ENCODE peak calls at places on chromosomes 7 and 10, in five cellular contexts. M, U, O, H and V are unnamed samples. For H3K4me1, the result is how much of the 10 kb centered on the place peaks cover.

GRCh38 chr7:98697083-98697482 is 80.0 kb downstream of the NPTX2 start:
- DNase-seq in U (no peak), M (no peak), H (no peak), O (no peak), V (no peak)

GRCh38 chr10:121077331-121077730 is 226.2 kb downstream of the WDR11 start:
- DNase-seq in M (peak), O (no peak), U (no peak), H (peak), V (no peak)

GRCh38 chr10:43861966-43862751 is 213.5 kb upstream of the ZNF32 start:
- DNase-seq in M (no peak), H (no peak), U (no peak), O (no peak), V (no peak)

GRCh38 chr7:135685306-135686084 is 23.2 kb downstream of the STMP1 start:
- DNase-seq in U (no peak), H (no peak), O (no peak), M (no peak), V (no peak)

GRCh38 chr7:40329601-40330153 is 194.9 kb downstream of the SUGCT start:
- DNase-seq in O (no peak), H (peak), M (peak), U (no peak), V (peak)

GRCh38 chr10:35379226-35380137 is 43.2 kb downstream of the CCNY start:
- DNase-seq in M (peak), H (no peak), U (peak), O (no peak), V (no peak)

GRCh38 chr7:81956520-81956919 is 186.7 kb upstream of the HGF start:
- DNase-seq in O (no peak), M (peak), H (peak), U (peak), V (peak)

GRCh38 chr10:13922591-13922990 is 335.8 kb downstream of the PRPF18 start:
- DNase-seq in O (no peak), H (no peak), U (no peak), M (no peak), V (no peak)

GRCh38 chr7:135272303-135272702 is 38.7 kb downstream of the STRA8 start:
- DNase-seq in O (no peak), M (no peak), H (no peak), U (no peak), V (no peak)

GRCh38 chr7:116316838-116317612 is 106.7 kb downstream of the TES start:
- DNase-seq in U (no peak), O (no peak), H (no peak), M (peak), V (no peak)

GRCh38 chr10:89163265-89163995 is 43.7 kb downstream of the CH25H start:
- DNase-seq in U (peak), O (peak), M (no peak), H (no peak), V (no peak)

GRCh38 chr10:1114355-1115261 is 58.4 kb downstream of the WDR37 start:
- DNase-seq in H (no peak), U (no peak), M (no peak), O (no peak), V (no peak)

GRCh38 chr7:84362828-84363227 is 168.2 kb upstream of the SEMA3A start:
- DNase-seq in O (no peak), U (no peak), H (no peak), M (no peak), V (no peak)

GRCh38 chr7:122556873-122557542 is 141.9 kb downstream of the RNF133 start:
- DNase-seq in H (no peak), M (no peak), O (no peak), U (no peak), V (no peak)

GRCh38 chr10:99316374-99316773 is 12.8 kb upstream of the CNNM1 start:
- DNase-seq in H (no peak), U (no peak), O (no peak), M (no peak), V (no peak)

GRCh38 chr7:155693826-155694225 is 49.4 kb downstream of the RBM33 start:
- DNase-seq in U (no peak), H (no peak), M (no peak), O (no peak), V (no peak)

GRCh38 chr7:45691155-45691656 is 117.0 kb downstream of the ADCY1 start:
- DNase-seq in M (peak), O (no peak), H (no peak), U (no peak), V (no peak)

GRCh38 chr7:129170373-129171021 is 17.9 kb upstream of the SMO start:
- DNase-seq in H (no peak), O (no peak), M (no peak), U (no peak), V (no peak)

GRCh38 chr10:101065479-101066145 is 3.8 kb downstream of the KAZALD1 start:
- DNase-seq in O (no peak), H (no peak), U (no peak), M (no peak), V (no peak)

GRCh38 chr10:122669842-122670241 is 29.8 kb downstream of the C10orf120 start:
- DNase-seq in U (no peak), M (no peak), H (no peak), O (no peak), V (no peak)

GRCh38 chr7:103680161-103681144 is 234.4 kb upstream of the SLC26A5 start:
- DNase-seq in H (peak), O (no peak), M (no peak), U (no peak), V (no peak)

GRCh38 chr7:93301736-93302135 is 69.6 kb downstream of the VPS50 start:
- DNase-seq in H (no peak), O (no peak), U (no peak), M (no peak), V (no peak)

GRCh38 chr7:791481-791880 is 40.8 kb upstream of the SUN1 start:
- DNase-seq in H (no peak), O (no peak), M (no peak), U (no peak), V (no peak)

GRCh38 chr7:138726288-138726687 is 25.1 kb upstream of the SVOPL start:
- DNase-seq in O (no peak), M (no peak), U (no peak), H (no peak), V (no peak)

GRCh38 chr10:95290801-95291633 is at the start of gene PDLIM1:
- DNase-seq in O (peak), H (peak), U (no peak), M (peak), V (no peak)

GRCh38 chr7:90178592-90179279 is 24.5 kb downstream of the STEAP1 start:
- DNase-seq in M (peak), H (no peak), O (no peak), U (no peak), V (no peak)

GRCh38 chr10:95476482-95477174 is 84.5 kb downstream of the SORBS1 start:
- DNase-seq in M (no peak), U (no peak), O (no peak), H (no peak), V (no peak)

GRCh38 chr7:67309764-67310548 is 313.3 kb downstream of the TYW1 start:
- DNase-seq in H (no peak), U (no peak), M (no peak), O (no peak), V (no peak)

GRCh38 chr7:138924551-138925225 is 56.5 kb downstream of the KIAA1549 start:
- DNase-seq in M (no peak), O (no peak), U (no peak), H (no peak), V (no peak)

DNA sequence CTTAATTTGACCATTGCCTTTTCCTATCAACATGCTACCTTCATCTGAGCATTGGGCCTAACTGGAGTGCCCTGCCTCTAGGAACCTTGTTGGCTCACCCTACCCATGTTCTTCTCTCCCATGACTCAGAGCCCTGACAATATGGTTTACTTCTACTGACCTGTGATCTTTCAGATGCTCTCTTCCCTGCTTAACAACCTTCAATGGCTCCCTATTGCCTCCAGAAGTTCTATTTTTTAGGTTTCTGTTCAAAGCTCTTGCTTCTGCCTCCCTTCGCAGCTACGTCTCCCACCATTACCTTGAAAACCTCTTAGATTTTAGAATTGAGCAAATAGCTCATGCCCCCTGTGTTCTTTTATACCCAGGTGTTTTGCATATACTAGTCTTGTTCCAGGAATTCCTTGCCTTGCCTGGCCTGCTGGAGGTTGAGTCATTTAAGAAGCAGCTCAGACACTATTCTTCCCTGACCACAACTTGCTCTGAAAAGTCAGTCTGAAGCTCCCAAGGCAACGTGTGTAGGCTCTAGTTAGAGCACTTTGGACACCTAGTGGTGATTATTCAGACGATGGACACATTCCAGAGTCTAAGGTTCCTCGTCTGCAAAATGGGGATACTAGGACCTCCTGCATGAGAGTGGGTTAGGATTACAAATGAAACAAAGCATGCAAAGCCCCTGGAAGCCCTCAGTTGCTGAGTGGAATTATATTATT is 64.4 kb upstream of the EMX2 start:
- DNase-seq in M (peak), H (no peak), O (no peak), U (no peak), V (no peak)
- H3K27ac ChIP-seq in M (no peak), H (no peak), O (no peak), U (no peak), V (no peak)

GRCh38 chr10:104329754-104330153 is 8.5 kb downstream of the ITPRIP start:
- DNase-seq in M (no peak), U (no peak), O (no peak), H (no peak), V (no peak)
- H3K4me3 ChIP-seq in M (no peak), U (no peak), O (peak), H (no peak), V (no peak)

GRCh38 chr10:119478111-119479047 is 64.1 kb downstream of the RGS10 start:
- DNase-seq in M (no peak), O (peak), U (peak), H (no peak), V (no peak)
- H3K4me1 ChIP-seq in M (under half), O (under half), U (under half), H (under half), V (under half)

GRCh38 chr7:2038876-2039728 is 193.6 kb downstream of the MAD1L1 start:
- DNase-seq in U (peak), M (no peak), H (no peak), O (peak), V (no peak)
- H3K27ac ChIP-seq in U (peak), M (no peak), H (no peak), O (no peak), V (no peak)

DNA sequence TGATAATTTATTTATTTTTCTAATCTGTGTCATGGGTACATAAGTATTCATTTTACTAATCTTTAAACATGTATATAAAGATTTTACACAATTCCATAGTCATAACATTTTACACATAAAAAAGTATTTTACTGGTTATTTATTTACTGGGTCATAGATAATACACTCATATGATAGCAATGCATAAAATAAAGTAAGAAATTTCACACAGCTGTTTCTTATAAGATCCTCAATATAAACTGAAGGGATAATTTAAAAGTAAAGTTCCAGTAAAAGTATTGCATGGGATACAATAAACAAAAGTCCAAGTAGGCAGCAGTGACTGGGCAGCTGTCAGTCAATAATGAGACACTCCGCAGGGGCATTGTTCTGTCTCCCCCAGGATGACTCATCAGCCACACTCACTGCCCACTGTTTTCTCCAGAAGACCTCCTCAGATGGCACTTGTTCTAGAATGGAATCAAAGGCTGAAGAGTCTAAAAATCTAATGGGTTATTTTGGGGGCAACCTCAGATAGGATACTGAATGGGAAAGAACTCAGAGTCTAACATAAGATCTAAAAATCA is 32.7 kb downstream of the DPY19L1 start:
- DNase-seq in U (no peak), M (no peak), H (no peak), O (no peak), V (no peak)
- H3K4me3 ChIP-seq in U (no peak), M (no peak), H (no peak), O (no peak), V (no peak)

GRCh38 chr7:44262031-44262430 is 61.3 kb downstream of the YKT6 start:
- DNase-seq in O (no peak), M (no peak), U (no peak), H (no peak), V (no peak)

GRCh38 chr7:44265733-44266132 is 59.7 kb downstream of the CAMK2B start:
- DNase-seq in U (no peak), H (no peak), O (no peak), M (no peak), V (no peak)

GRCh38 chr7:44264221-44264956 is 61.0 kb downstream of the CAMK2B start:
- DNase-seq in O (no peak), U (no peak), M (no peak), H (no peak), V (no peak)

GRCh38 chr7:44261239-44261638 is 60.5 kb downstream of the YKT6 start:
- DNase-seq in U (no peak), H (no peak), O (no peak), M (no peak), V (no peak)

DNA sequence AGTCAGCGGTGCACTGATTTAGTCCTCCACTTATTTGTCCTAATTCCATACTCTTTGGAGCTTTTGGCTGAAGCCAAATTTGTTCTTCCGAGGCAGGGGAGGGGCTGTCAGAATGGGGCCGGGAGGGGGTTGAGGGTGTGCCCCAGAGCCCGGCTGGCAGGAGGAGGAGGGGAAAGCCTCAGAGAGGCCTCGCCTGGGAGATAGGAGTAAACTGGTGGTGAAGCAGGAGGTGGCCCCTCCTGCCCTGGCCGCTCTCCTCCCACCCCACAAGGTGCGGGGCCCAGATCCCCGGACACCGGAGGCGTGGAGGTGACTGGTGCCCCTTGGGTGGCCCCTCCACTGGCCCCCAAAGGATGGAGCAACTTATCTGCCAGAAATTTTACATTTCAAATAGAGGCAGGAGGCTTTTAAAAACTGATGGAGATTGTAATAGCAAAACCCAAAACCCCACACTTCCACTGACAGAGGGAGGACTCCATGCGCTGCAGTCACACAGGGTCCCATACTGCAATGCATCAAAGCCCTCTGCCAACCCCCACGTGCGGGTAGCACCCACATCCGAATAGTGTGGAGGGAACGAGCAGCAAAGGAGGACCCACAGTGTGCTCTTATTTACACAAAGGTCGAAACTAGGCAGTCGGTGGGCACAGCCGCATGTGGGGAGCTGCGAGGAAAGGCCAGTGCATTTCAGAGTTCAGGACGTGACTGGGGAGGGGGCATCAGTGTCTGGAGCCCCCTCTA is 61.9 kb downstream of the CAMK2B start:
- DNase-seq in U (no peak), O (no peak), H (no peak), M (peak), V (no peak)
- H3K4me1 ChIP-seq in U (under half), O (under half), H (half or more), M (under half), V (under half)